ENCODE peak calls at places on chromosomes 1 and 21, in ten cellular contexts. D is glomerular endothelial cell; J is Caki2; L is left ventricle myocardium inferior; H is effector memory CD8-positive, alpha-beta T cell; V is activated B cell treated with CpG ODN at 0.5 μM for 24 hours; A is posterior cingulate gyrus; W is NCI-H1092; C is HS-5; I is amniotic stem cell. U is an unnamed sample.
A peak's percentile ranks its signal among the peaks of the same experiment; 100 is the strongest.

GRCh38 chr1:178344513-178345077 is 152.2 kb downstream of the CLEC20A start:
- DNase-seq in D (peak; percentile 50), J (peak; percentile 65), L (no peak), H (no peak), V (no peak), A (no peak), W (no peak), C (peak; percentile 91), I (peak; percentile 77), U (no peak)

GRCh38 chr1:1778827-1779675 is 781 bp upstream of the NADK start:
- DNase-seq in D (no peak), J (peak; percentile 66), L (peak; percentile 80), H (peak; percentile 70), V (peak; percentile 98), A (peak; percentile 90), W (no peak), C (no peak), I (no peak), U (peak; percentile 87)

GRCh38 chr1:24897263-24898151 is 32.6 kb downstream of the RUNX3 start:
- DNase-seq in D (no peak), J (no peak), L (no peak), H (no peak), V (no peak), A (no peak), W (no peak), C (no peak), I (no peak), U (no peak)

GRCh38 chr1:8135250-8135649 is 109.1 kb upstream of the ERRFI1 start:
- DNase-seq in D (no peak), J (no peak), L (no peak), H (no peak), V (no peak), A (no peak), W (no peak), C (no peak), I (no peak), U (no peak)

GRCh38 chr1:110207831-110208230 is 2.3 kb upstream of the KCNC4 start:
- DNase-seq in D (no peak), J (peak; percentile 30), L (peak; percentile 65), H (peak; percentile 70), V (peak; percentile 63), A (peak; percentile 94), W (peak; percentile 41), C (no peak), I (peak; percentile 28), U (peak; percentile 73)

GRCh38 chr21:42661688-42662429 is 8.4 kb downstream of the PDE9A start:
- DNase-seq in D (no peak), J (no peak), L (no peak), H (no peak), V (no peak), A (peak; percentile 55), W (no peak), C (no peak), I (no peak), U (no peak)

GRCh38 chr21:17925000-17925610 is 105.9 kb upstream of the C21orf91 start:
- DNase-seq in D (peak; percentile 18), J (peak; percentile 28), L (no peak), H (peak; percentile 52), V (no peak), A (no peak), W (peak; percentile 52), C (no peak), I (peak; percentile 23), U (peak; percentile 50)

GRCh38 chr1:43821471-43821870 is 112.1 kb upstream of the ARTN start:
- DNase-seq in D (no peak), J (no peak), L (no peak), H (no peak), V (no peak), A (no peak), W (no peak), C (no peak), I (no peak), U (no peak)

GRCh38 chr1:204206121-204206520 is 7.7 kb downstream of the GOLT1A start:
- DNase-seq in D (no peak), J (no peak), L (no peak), H (no peak), V (no peak), A (no peak), W (no peak), C (no peak), I (peak; percentile 8), U (no peak)

GRCh38 chr1:226654046-226654445 is 85.0 kb downstream of the ITPKB start:
- DNase-seq in D (no peak), J (no peak), L (no peak), H (no peak), V (no peak), A (peak; percentile 77), W (no peak), C (no peak), I (no peak), U (no peak)

GRCh38 chr21:22120616-22121266 is 1122.5 kb downstream of the NCAM2 start:
- DNase-seq in D (no peak), J (no peak), L (no peak), H (no peak), V (no peak), A (peak; percentile 64), W (no peak), C (no peak), I (no peak), U (no peak)

GRCh38 chr1:7561331-7561921 is 209.7 kb upstream of the VAMP3 start:
- DNase-seq in D (no peak), J (no peak), L (no peak), H (no peak), V (no peak), A (peak; percentile 67), W (no peak), C (no peak), I (no peak), U (no peak)

GRCh38 chr21:19855522-19855921 is 1142.7 kb upstream of the NCAM2 start:
- DNase-seq in D (no peak), J (no peak), L (no peak), H (no peak), V (no peak), A (peak; percentile 67), W (no peak), C (no peak), I (no peak), U (no peak)